ENCODE peak calls at places on chromosome 5, in eight cellular contexts. L is cardiac fibroblast, F is lower lobe of right lung, G is MCF 10A, T is GM12865, D is GM06990, X is BJ, J is spleen. K is an unnamed sample.

GRCh38 chr5:10201223-10201868 is 48.3 kb downstream of the ATPSCKMT start:
- DNase-seq in L (peak), F (no peak), G (no peak), T (no peak), D (no peak), X (no peak), J (no peak), K (no peak)

GRCh38 chr5:88732862-88733261 is 150.1 kb downstream of the MEF2C start:
- DNase-seq in L (no peak), F (no peak), G (no peak), T (no peak), D (no peak), X (no peak), J (no peak), K (no peak)

GRCh38 chr5:41418220-41419031 is 92.0 kb downstream of the PLCXD3 start:
- DNase-seq in L (no peak), F (no peak), G (peak), T (no peak), D (no peak), X (peak), J (no peak), K (no peak)

GRCh38 chr5:77644443-77645157 is 6.1 kb upstream of the OTP start:
- DNase-seq in L (no peak), F (no peak), G (no peak), T (no peak), D (no peak), X (no peak), J (no peak), K (no peak)

GRCh38 chr5:94485017-94485517 is 133.3 kb downstream of the KIAA0825 start:
- DNase-seq in L (no peak), F (no peak), G (no peak), T (no peak), D (no peak), X (no peak), J (no peak), K (no peak)

GRCh38 chr5:5421149-5421960 is 1.1 kb upstream of the ICE1 start:
- DNase-seq in L (no peak), F (no peak), G (peak), T (peak), D (peak), X (no peak), J (no peak), K (no peak)

GRCh38 chr5:36462295-36463021 is 143.9 kb upstream of the SLC1A3 start:
- DNase-seq in L (peak), F (no peak), G (no peak), T (no peak), D (no peak), X (no peak), J (no peak), K (no peak)

GRCh38 chr5:132464155-132464939 is 26.2 kb downstream of the IRF1 start:
- DNase-seq in L (no peak), F (no peak), G (peak), T (peak), D (peak), X (no peak), J (peak), K (no peak)

GRCh38 chr5:6673963-6674362 is 39.3 kb upstream of the TENT4A start:
- DNase-seq in L (no peak), F (no peak), G (no peak), T (no peak), D (no peak), X (no peak), J (no peak), K (no peak)

GRCh38 chr5:81165493-81166119 is 67.5 kb upstream of the CKMT2 start:
- DNase-seq in L (peak), F (peak), G (peak), T (peak), D (no peak), X (no peak), J (no peak), K (peak)

GRCh38 chr5:37921452-37921851 is 81.6 kb upstream of the GDNF start:
- DNase-seq in L (peak), F (no peak), G (peak), T (no peak), D (no peak), X (no peak), J (no peak), K (no peak)

GRCh38 chr5:83567741-83568530 is 96.4 kb downstream of the VCAN start:
- DNase-seq in L (peak), F (no peak), G (peak), T (no peak), D (no peak), X (peak), J (no peak), K (no peak)

GRCh38 chr5:131587541-131587940 is 47.5 kb downstream of the RAPGEF6 start:
- DNase-seq in L (no peak), F (no peak), G (peak), T (no peak), D (no peak), X (no peak), J (no peak), K (no peak)

GRCh38 chr5:75666801-75667200 is 50.4 kb downstream of the POC5 start:
- DNase-seq in L (no peak), F (no peak), G (no peak), T (no peak), D (no peak), X (no peak), J (no peak), K (no peak)

GRCh38 chr5:170218730-170219129 is 14.1 kb upstream of the C5orf58 start:
- DNase-seq in L (no peak), F (no peak), G (no peak), T (no peak), D (no peak), X (no peak), J (no peak), K (no peak)

GRCh38 chr5:109614316-109614715 is 75.4 kb upstream of the MAN2A1 start:
- DNase-seq in L (no peak), F (no peak), G (peak), T (no peak), D (no peak), X (no peak), J (no peak), K (no peak)

GRCh38 chr5:69033690-69034089 is 60.1 kb upstream of the SLC30A5 start:
- DNase-seq in L (no peak), F (no peak), G (peak), T (no peak), D (no peak), X (no peak), J (no peak), K (no peak)

GRCh38 chr5:95486185-95486584 is 68.6 kb downstream of the SKIC3 start:
- DNase-seq in L (no peak), F (no peak), G (no peak), T (no peak), D (no peak), X (no peak), J (no peak), K (no peak)

GRCh38 chr5:146340260-146341081 is 1.8 kb downstream of the POU4F3 start:
- DNase-seq in L (peak), F (no peak), G (peak), T (peak), D (no peak), X (no peak), J (no peak), K (peak)

GRCh38 chr5:132526974-132527564 is 16.3 kb downstream of the IL5 start:
- DNase-seq in L (no peak), F (no peak), G (no peak), T (no peak), D (no peak), X (no peak), J (no peak), K (no peak)

GRCh38 chr5:108461628-108462367 is 79.9 kb upstream of the FBXL17 start:
- DNase-seq in L (peak), F (no peak), G (peak), T (no peak), D (no peak), X (no peak), J (no peak), K (no peak)

GRCh38 chr5:78594946-78595921 is 53.3 kb downstream of the LHFPL2 start:
- DNase-seq in L (peak), F (no peak), G (peak), T (peak), D (no peak), X (peak), J (no peak), K (no peak)

GRCh38 chr5:118611332-118611945 is 376.9 kb downstream of the DTWD2 start:
- DNase-seq in L (peak), F (no peak), G (peak), T (peak), D (no peak), X (no peak), J (no peak), K (no peak)

DNA sequence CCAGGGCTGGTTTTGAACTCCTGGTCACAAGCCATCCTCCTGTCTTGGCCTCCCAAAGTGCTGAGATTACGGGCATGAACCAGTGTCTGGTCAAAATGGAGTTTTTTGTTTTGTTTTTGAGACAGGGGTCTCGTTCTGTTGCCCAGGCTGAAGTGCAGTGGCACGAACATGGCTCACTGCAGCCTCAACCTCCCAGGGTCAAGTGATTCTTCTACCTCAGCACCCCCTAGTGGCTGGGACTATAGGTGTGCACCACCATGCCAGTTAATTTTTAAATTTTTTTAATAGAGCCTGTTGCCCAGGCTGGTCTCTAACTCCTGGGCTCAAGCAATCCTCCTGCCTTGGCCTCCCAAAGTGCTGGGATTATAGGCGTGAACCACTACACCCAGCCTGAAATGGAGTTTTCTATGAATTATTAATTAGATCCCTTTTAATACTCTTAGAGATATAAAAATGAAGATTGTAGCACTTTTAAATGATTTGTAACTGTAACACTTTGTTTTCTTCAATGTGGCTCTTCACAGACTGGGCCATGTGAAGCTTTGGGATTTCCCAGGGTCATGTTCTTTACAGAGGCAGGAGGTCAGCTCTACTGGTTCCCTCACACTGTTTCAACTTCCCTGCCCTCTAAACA is 32.6 kb upstream of the SPARC start:
- DNase-seq in L (peak), F (no peak), G (peak), T (peak), D (no peak), X (no peak), J (no peak), K (no peak)
- TF ChIP-seq CTCF in L (peak), F (peak), G (peak), T (peak), D (peak), X (peak), J (no peak), K (no peak)

GRCh38 chr5:180289966-180290365 is 1.9 kb downstream of the MAPK9 start:
- DNase-seq in L (no peak), F (no peak), G (peak), T (no peak), D (no peak), X (no peak), J (no peak), K (no peak)

GRCh38 chr5:180291943-180292831 is at the start of gene MAPK9:
- DNase-seq in L (peak), F (peak), G (peak), T (peak), D (peak), X (no peak), J (peak), K (peak)

GRCh38 chr5:180290568-180291233 is 1.2 kb downstream of the MAPK9 start:
- DNase-seq in L (no peak), F (no peak), G (peak), T (no peak), D (no peak), X (no peak), J (no peak), K (no peak)

GRCh38 chr5:180289433-180289832 is 2.5 kb downstream of the MAPK9 start:
- DNase-seq in L (no peak), F (no peak), G (peak), T (no peak), D (no peak), X (no peak), J (no peak), K (no peak)

DNA sequence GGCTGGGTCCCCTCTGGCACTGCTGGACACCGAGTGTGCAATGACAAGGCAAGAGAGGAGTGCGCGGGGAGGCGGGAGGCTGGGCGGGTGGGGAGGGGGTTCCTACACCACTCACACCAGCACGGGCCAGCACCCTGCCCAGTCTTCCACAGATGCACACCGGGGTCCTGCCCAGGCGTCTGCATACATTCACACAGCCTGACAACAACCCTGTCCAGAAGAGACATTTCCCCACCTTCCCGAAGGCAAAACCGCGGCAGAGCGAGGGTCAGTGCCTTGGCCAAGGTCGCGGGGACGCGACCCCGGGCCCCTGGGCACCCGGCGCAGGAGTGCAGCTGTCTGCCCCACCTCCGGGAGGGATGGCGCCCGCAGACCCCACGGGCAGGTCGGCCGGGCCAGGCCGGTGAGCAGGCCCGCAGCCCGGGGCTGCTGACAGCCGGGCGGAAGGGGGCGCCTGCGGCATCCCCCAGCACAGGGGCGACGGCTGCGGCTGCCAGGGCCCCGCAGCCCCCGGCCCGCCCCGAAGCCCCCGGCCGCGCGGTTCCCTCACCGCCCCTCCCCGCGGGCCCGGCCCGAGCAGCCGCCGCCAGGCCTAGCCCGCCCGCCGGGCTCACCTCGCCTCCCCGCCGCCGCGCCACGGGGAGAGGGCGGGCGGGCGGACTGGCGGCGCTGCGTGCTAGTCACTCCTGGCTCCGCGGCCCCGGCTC is 496 bp downstream of the MAPK9 start:
- DNase-seq in L (no peak), F (no peak), G (peak), T (peak), D (peak), X (no peak), J (peak), K (no peak)
- TF ChIP-seq CTCF in L (no peak), F (no peak), G (peak), T (peak), D (no peak), X (no peak), J (no peak), K (no peak)

GRCh38 chr5:127536687-127537086 is 19.2 kb downstream of the PRRC1 start:
- DNase-seq in L (peak), F (no peak), G (peak), T (no peak), D (no peak), X (no peak), J (no peak), K (no peak)
- TF ChIP-seq CTCF in L (peak), F (peak), G (peak), T (peak), D (no peak), X (peak), J (no peak), K (no peak)

DNA sequence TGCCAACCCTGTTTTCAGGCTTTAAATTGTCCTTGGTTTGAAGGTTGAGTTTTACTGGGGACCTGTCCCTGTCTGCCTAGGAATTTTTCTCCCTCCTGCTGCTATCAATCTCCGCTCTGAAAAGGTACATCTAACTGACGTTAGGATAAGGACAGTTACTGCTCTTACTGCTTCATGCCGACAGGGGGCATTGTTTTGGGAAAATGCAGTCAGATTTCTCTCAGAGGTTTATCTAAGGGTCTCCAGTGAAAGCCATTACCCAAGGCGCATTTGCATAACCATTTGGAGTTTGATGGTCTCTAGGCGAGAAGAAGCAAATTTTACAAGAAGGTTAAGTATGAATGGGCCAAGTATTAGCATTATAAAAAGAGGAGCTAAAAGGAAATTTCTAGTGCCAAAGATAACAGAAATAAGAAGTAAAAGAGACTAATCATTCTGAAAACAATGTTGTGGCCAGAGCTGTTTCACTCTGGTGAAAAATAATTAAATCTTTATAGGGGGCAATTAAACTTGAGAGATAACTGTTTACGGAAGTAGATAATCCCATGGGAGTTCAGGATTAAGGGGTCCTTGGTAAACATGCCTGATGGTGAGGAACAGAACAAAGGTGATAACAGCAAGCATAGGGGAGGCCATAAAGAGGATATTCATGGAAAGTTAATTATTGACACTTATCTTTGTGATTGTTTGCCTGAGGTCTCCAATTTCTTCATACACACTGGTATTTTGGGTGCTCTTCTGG is 605.0 kb downstream of the MTRR start:
- DNase-seq in L (no peak), F (no peak), G (no peak), T (no peak), D (no peak), X (no peak), J (no peak), K (no peak)
- TF ChIP-seq CTCF in L (peak), F (no peak), G (peak), T (no peak), D (no peak), X (no peak), J (no peak), K (no peak)

GRCh38 chr5:52895572-52896296 is 93.4 kb upstream of the ITGA2 start:
- DNase-seq in L (peak), F (no peak), G (no peak), T (no peak), D (no peak), X (no peak), J (no peak), K (no peak)
- TF ChIP-seq CTCF in L (no peak), F (no peak), G (no peak), T (no peak), D (no peak), X (no peak), J (no peak), K (no peak)

GRCh38 chr5:65035212-65036206 is 266.8 kb downstream of the CWC27 start:
- DNase-seq in L (peak), F (peak), G (peak), T (peak), D (peak), X (peak), J (peak), K (peak)
- TF ChIP-seq CTCF in L (no peak), F (no peak), G (no peak), T (no peak), D (no peak), X (no peak), J (no peak), K (no peak)

GRCh38 chr5:174818430-174818829 is 94.0 kb downstream of the MSX2 start:
- DNase-seq in L (no peak), F (no peak), G (no peak), T (no peak), D (no peak), X (no peak), J (no peak), K (no peak)

GRCh38 chr5:174817610-174818009 is 93.2 kb downstream of the MSX2 start:
- DNase-seq in L (no peak), F (no peak), G (no peak), T (no peak), D (no peak), X (no peak), J (no peak), K (no peak)

GRCh38 chr5:174811438-174811837 is 87.1 kb downstream of the MSX2 start:
- DNase-seq in L (no peak), F (no peak), G (no peak), T (no peak), D (no peak), X (no peak), J (no peak), K (no peak)

DNA sequence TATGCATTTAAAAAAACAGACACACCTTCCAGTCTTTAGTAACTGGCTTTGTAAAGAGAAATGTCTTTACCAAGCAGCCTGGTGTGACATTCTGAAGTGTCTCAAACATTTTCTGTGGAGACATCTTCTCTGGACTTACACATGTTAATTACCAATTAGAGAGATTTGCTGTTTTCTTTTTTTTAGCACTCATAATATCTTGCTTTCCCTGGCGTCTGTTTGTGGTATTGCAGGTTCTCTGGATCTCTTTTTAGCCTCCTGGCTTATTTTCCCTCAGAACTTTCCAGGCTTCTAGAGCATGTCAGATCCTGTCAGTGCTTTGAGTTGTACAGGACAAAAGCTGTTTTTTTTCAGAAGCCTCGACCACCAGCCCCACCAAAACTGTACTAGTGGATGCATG is 92.5 kb downstream of the MSX2 start:
- DNase-seq in L (no peak), F (no peak), G (peak), T (no peak), D (no peak), X (no peak), J (no peak), K (no peak)
- TF ChIP-seq CTCF in L (peak), F (peak), G (peak), T (peak), D (no peak), X (peak), J (no peak), K (no peak)

GRCh38 chr5:892390-893136 is at the start of the genes BRD9 and TRIP13:
- DNase-seq in L (peak), F (peak), G (peak), T (peak), D (peak), X (peak), J (peak), K (peak)
- TF ChIP-seq CTCF in L (no peak), F (peak), G (no peak), T (no peak), D (no peak), X (no peak), J (no peak), K (no peak)

GRCh38 chr5:175823731-175824525 is 47.5 kb upstream of the CPLX2 start:
- DNase-seq in L (no peak), F (no peak), G (no peak), T (no peak), D (no peak), X (no peak), J (no peak), K (no peak)
- TF ChIP-seq CTCF in L (no peak), F (no peak), G (no peak), T (no peak), D (no peak), X (no peak), J (no peak), K (no peak)

K was measured in omental fat pad.